ENCODE peak calls at places on chromosomes 11 and 22, in five cellular contexts. R, Y, W, O and M are unnamed samples.

GRCh38 chr11:59175104-59175503 is 3.2 kb downstream of the DTX4 start:
- DNase-seq in R (no peak), Y (no peak), W (no peak), O (no peak), M (no peak)

GRCh38 chr22:46047226-46047625 is 70.3 kb upstream of the WNT7B start:
- DNase-seq in R (no peak), Y (no peak), W (no peak), O (no peak), M (no peak)

GRCh38 chr11:102408339-102408738 is 44.2 kb downstream of the TMEM123 start:
- DNase-seq in R (no peak), Y (no peak), W (no peak), O (no peak), M (no peak)

GRCh38 chr22:50674606-50675552 is 2.3 kb downstream of the SHANK3 start:
- DNase-seq in R (no peak), Y (no peak), W (no peak), O (no peak), M (no peak)

GRCh38 chr22:42645341-42645937 is 3.8 kb downstream of the CYB5R3 start:
- DNase-seq in R (no peak), Y (no peak), W (no peak), O (no peak), M (no peak)

GRCh38 chr11:108223449-108224149 is 732 bp downstream of the ATM start:
- DNase-seq in R (no peak), Y (no peak), W (no peak), O (no peak), M (no peak)

GRCh38 chr22:50032109-50032871 is 19.7 kb upstream of the IL17REL start:
- DNase-seq in R (no peak), Y (no peak), W (no peak), O (no peak), M (no peak)

GRCh38 chr22:36865346-36865745 is 4.5 kb downstream of the NCF4 start:
- DNase-seq in R (no peak), Y (no peak), W (no peak), O (no peak), M (no peak)

GRCh38 chr11:68014966-68015447 is 4.9 kb downstream of the ALDH3B1 start:
- DNase-seq in R (no peak), Y (no peak), W (no peak), O (no peak), M (no peak)